ENCODE peak calls at places on chromosomes 4 and X, in seven cellular contexts. One of them, this sample, is unnamed.

GRCh38 chr4:3531306-3531886 is 826 bp downstream of the LRPAP1 start:
- DNase-seq in HEK293T: no peak
- DNase-seq in NCI-H1694 treated with DMSO at 0.1 percent for 48 hours: no peak
- DNase-seq in nucleus accumbens: no peak
- DNase-seq in posterior vena cava: peak
- DNase-seq in activated T-helper 1 cell treated with Interleukin-2 at 50 U/mL for 16 hours: no peak
- DNase-seq in tibial artery: no peak
- DNase-seq in this sample: peak

GRCh38 chrX:78934866-78935265 is 10.3 kb upstream of the P2RY10 start:
- DNase-seq in HEK293T: no peak
- DNase-seq in NCI-H1694 treated with DMSO at 0.1 percent for 48 hours: no peak
- DNase-seq in nucleus accumbens: no peak
- DNase-seq in posterior vena cava: no peak
- DNase-seq in activated T-helper 1 cell treated with Interleukin-2 at 50 U/mL for 16 hours: no peak
- DNase-seq in tibial artery: no peak
- DNase-seq in this sample: no peak

GRCh38 chrX:147191361-147191760 is 376.8 kb upstream of the CXorf51A start:
- DNase-seq in HEK293T: no peak
- DNase-seq in NCI-H1694 treated with DMSO at 0.1 percent for 48 hours: no peak
- DNase-seq in nucleus accumbens: no peak
- DNase-seq in posterior vena cava: no peak
- DNase-seq in activated T-helper 1 cell treated with Interleukin-2 at 50 U/mL for 16 hours: no peak
- DNase-seq in tibial artery: no peak
- DNase-seq in this sample: no peak

GRCh38 chr4:81507530-81507929 is 35.8 kb upstream of the RASGEF1B start:
- DNase-seq in HEK293T: no peak
- DNase-seq in NCI-H1694 treated with DMSO at 0.1 percent for 48 hours: no peak
- DNase-seq in nucleus accumbens: no peak
- DNase-seq in posterior vena cava: no peak
- DNase-seq in activated T-helper 1 cell treated with Interleukin-2 at 50 U/mL for 16 hours: no peak
- DNase-seq in tibial artery: no peak
- DNase-seq in this sample: no peak

GRCh38 chr4:41796545-41797210 is 48.2 kb upstream of the PHOX2B start:
- DNase-seq in HEK293T: peak
- DNase-seq in NCI-H1694 treated with DMSO at 0.1 percent for 48 hours: no peak
- DNase-seq in nucleus accumbens: no peak
- DNase-seq in posterior vena cava: no peak
- DNase-seq in activated T-helper 1 cell treated with Interleukin-2 at 50 U/mL for 16 hours: no peak
- DNase-seq in tibial artery: no peak
- DNase-seq in this sample: no peak

GRCh38 chr4:126740687-126741086 is 892.1 kb upstream of the INTU start:
- DNase-seq in HEK293T: no peak
- DNase-seq in NCI-H1694 treated with DMSO at 0.1 percent for 48 hours: no peak
- DNase-seq in nucleus accumbens: no peak
- DNase-seq in posterior vena cava: no peak
- DNase-seq in activated T-helper 1 cell treated with Interleukin-2 at 50 U/mL for 16 hours: no peak
- DNase-seq in tibial artery: no peak
- DNase-seq in this sample: no peak

GRCh38 chrX:39242187-39242586 is 440.9 kb downstream of the MID1IP1 start:
- DNase-seq in HEK293T: peak
- DNase-seq in NCI-H1694 treated with DMSO at 0.1 percent for 48 hours: peak
- DNase-seq in nucleus accumbens: peak
- DNase-seq in posterior vena cava: no peak
- DNase-seq in activated T-helper 1 cell treated with Interleukin-2 at 50 U/mL for 16 hours: no peak
- DNase-seq in tibial artery: no peak
- DNase-seq in this sample: peak

GRCh38 chr4:113884655-113885054 is 94.8 kb downstream of the ARSJ start:
- DNase-seq in HEK293T: no peak
- DNase-seq in NCI-H1694 treated with DMSO at 0.1 percent for 48 hours: no peak
- DNase-seq in nucleus accumbens: no peak
- DNase-seq in posterior vena cava: no peak
- DNase-seq in activated T-helper 1 cell treated with Interleukin-2 at 50 U/mL for 16 hours: no peak
- DNase-seq in tibial artery: no peak
- DNase-seq in this sample: no peak

GRCh38 chrX:69186651-69187050 is 21.4 kb upstream of the PJA1 start:
- DNase-seq in HEK293T: no peak
- DNase-seq in NCI-H1694 treated with DMSO at 0.1 percent for 48 hours: no peak
- DNase-seq in nucleus accumbens: no peak
- DNase-seq in posterior vena cava: no peak
- DNase-seq in activated T-helper 1 cell treated with Interleukin-2 at 50 U/mL for 16 hours: no peak
- DNase-seq in tibial artery: no peak
- DNase-seq in this sample: no peak

GRCh38 chrX:76148753-76149152 is 24.1 kb upstream of the PBDC1 start:
- DNase-seq in HEK293T: no peak
- DNase-seq in NCI-H1694 treated with DMSO at 0.1 percent for 48 hours: peak
- DNase-seq in nucleus accumbens: no peak
- DNase-seq in posterior vena cava: no peak
- DNase-seq in activated T-helper 1 cell treated with Interleukin-2 at 50 U/mL for 16 hours: peak
- DNase-seq in tibial artery: no peak
- DNase-seq in this sample: peak

GRCh38 chr4:1244978-1245471 is 3.9 kb downstream of the CTBP1 start:
- DNase-seq in HEK293T: no peak
- DNase-seq in NCI-H1694 treated with DMSO at 0.1 percent for 48 hours: no peak
- DNase-seq in nucleus accumbens: no peak
- DNase-seq in posterior vena cava: peak
- DNase-seq in activated T-helper 1 cell treated with Interleukin-2 at 50 U/mL for 16 hours: no peak
- DNase-seq in tibial artery: peak
- DNase-seq in this sample: no peak

This sample was measured in cardiac fibroblast.